ENCODE peak calls at places on chromosome 15, in eight cellular contexts. E is NCI-H1105 treated with DMSO at 0.1 percent for 48 hours; X is stimulated activated naive CD8-positive, alpha-beta T cell treated with anti-CD3 and anti-CD28 coated beads, Interleukin-15, Interleukin-2, amounts not matched to agents 100 U/mL and 50 U/mL, for 24 hours; Q is ovary; D is AG09309; B is heart left ventricle; Y is GM03348; P is neuronal stem cell. Z is an unnamed sample.

GRCh38 chr15:44537728-44538240 is 837 bp downstream of the EIF3J start:
- DNase-seq in D (no peak), B (no peak), P (no peak), Q (no peak), X (no peak), Y (no peak), E (no peak), Z (no peak)

GRCh38 chr15:26893351-26894065 is 26.6 kb downstream of the GABRA5 start:
- DNase-seq in X (no peak), Y (no peak), D (no peak), E (no peak), Q (no peak), P (no peak), B (no peak), Z (no peak)

GRCh38 chr15:68816795-68817303 is 3.8 kb downstream of the ANP32A start:
- DNase-seq in B (no peak), Q (peak), X (no peak), P (no peak), Y (no peak), D (no peak), E (peak), Z (no peak)

GRCh38 chr15:78714890-78715289 is 73.9 kb upstream of the CHRNB4 start:
- DNase-seq in P (no peak), D (no peak), Y (no peak), Q (no peak), E (no peak), B (no peak), X (no peak), Z (no peak)

GRCh38 chr15:91291673-91292072 is 191.6 kb downstream of the SV2B start:
- DNase-seq in X (no peak), Y (no peak), P (no peak), E (no peak), B (peak), Q (no peak), D (no peak), Z (no peak)

GRCh38 chr15:95511680-95512079 is 818.8 kb upstream of the NR2F2 start:
- DNase-seq in E (no peak), P (no peak), X (no peak), B (no peak), Y (peak), D (no peak), Q (no peak), Z (no peak)

GRCh38 chr15:78988361-78988911 is 43.6 kb upstream of the CTSH start:
- DNase-seq in B (peak), X (no peak), E (no peak), P (no peak), D (peak), Y (peak), Q (peak), Z (no peak)

GRCh38 chr15:64686130-64686735 is 89.2 kb downstream of the RBPMS2 start:
- DNase-seq in B (no peak), D (no peak), X (no peak), Y (peak), Q (no peak), P (peak), E (peak), Z (no peak)

GRCh38 chr15:51751687-51752683 is 588 bp downstream of the TMOD2 start:
- DNase-seq in E (peak), Y (peak), X (peak), B (no peak), D (no peak), Q (peak), P (peak), Z (no peak)

GRCh38 chr15:55652909-55653495 is 64.9 kb upstream of the PYGO1 start:
- DNase-seq in D (no peak), Q (no peak), Y (no peak), B (no peak), E (no peak), P (peak), X (no peak), Z (no peak)

Z was measured in mesothelial cell of epicardium.